ENCODE peak calls at places on chromosomes 11 and 22, in five cellular contexts. B is HEK293T; O is H7; H is endothelial cell; G is stimulated activated naive CD4-positive, alpha-beta T cell. Z is an unnamed sample.

GRCh38 chr11:100769165-100769564 is 82.1 kb downstream of the ARHGAP42 start:
- DNase-seq in B (no peak), O (no peak), H (no peak), G (no peak), Z (no peak)

GRCh38 chr11:27234043-27234668 is 128.9 kb downstream of the CCDC34 start:
- DNase-seq in B (peak; percentile 57), O (no peak), H (no peak), G (no peak), Z (no peak)

GRCh38 chr11:134024420-134025085 is 44.3 kb upstream of the JAM3 start:
- DNase-seq in B (no peak), O (peak; percentile 62), H (no peak), G (no peak), Z (no peak)

GRCh38 chr22:43008509-43008908 is 6.4 kb downstream of the PACSIN2 start:
- DNase-seq in B (no peak), O (no peak), H (no peak), G (no peak), Z (no peak)

GRCh38 chr22:41524283-41524682 is 20.0 kb downstream of the POLR3H start:
- DNase-seq in B (no peak), O (no peak), H (no peak), G (no peak), Z (peak; percentile 35)

GRCh38 chr22:25602924-25603323 is 38.4 kb downstream of the GRK3 start:
- DNase-seq in B (no peak), O (no peak), H (no peak), G (no peak), Z (no peak)

GRCh38 chr11:36622431-36623136 is 24.5 kb upstream of the RAG2 start:
- DNase-seq in B (peak; percentile 34), O (no peak), H (no peak), G (no peak), Z (peak; percentile 51)

GRCh38 chr22:37484115-37485005 is 1.8 kb downstream of the MFNG start:
- DNase-seq in B (no peak), O (peak; percentile 70), H (peak; percentile 37), G (peak; percentile 89), Z (no peak)

GRCh38 chr22:45504703-45505341 is 2.1 kb downstream of the FBLN1 start:
- DNase-seq in B (no peak), O (peak; percentile 72), H (peak; percentile 31), G (no peak), Z (no peak)

GRCh38 chr22:24201681-24202590 is 20.6 kb downstream of the SUSD2 start:
- DNase-seq in B (no peak), O (no peak), H (no peak), G (no peak), Z (no peak)

GRCh38 chr11:40292636-40293585 is 1166.5 kb downstream of the LRRC4C start:
- DNase-seq in B (no peak), O (peak; percentile 63), H (no peak), G (no peak), Z (no peak)

GRCh38 chr22:30857791-30858190 is 110.8 kb downstream of the MORC2 start:
- DNase-seq in B (peak; percentile 3), O (peak; percentile 19), H (no peak), G (no peak), Z (no peak)

GRCh38 chr22:41757507-41757906 is 43.0 kb upstream of the CCDC134 start:
- DNase-seq in B (no peak), O (no peak), H (no peak), G (no peak), Z (no peak)

GRCh38 chr22:36871669-36872081 is 10.9 kb downstream of the NCF4 start:
- DNase-seq in B (no peak), O (peak; percentile 74), H (no peak), G (no peak), Z (no peak)

GRCh38 chr11:74686792-74687191 is 44.4 kb downstream of the CHRDL2 start:
- DNase-seq in B (no peak), O (no peak), H (no peak), G (no peak), Z (no peak)

GRCh38 chr11:67056640-67057409 is at the start of gene RHOD:
- DNase-seq in B (no peak), O (peak; percentile 97), H (peak; percentile 59), G (no peak), Z (peak; percentile 87)

GRCh38 chr22:37273126-37273845 is 9.0 kb upstream of the CYTH4 start:
- DNase-seq in B (no peak), O (peak; percentile 11), H (no peak), G (no peak), Z (no peak)

GRCh38 chr11:122309262-122309925 is 193.4 kb upstream of the BLID start:
- DNase-seq in B (no peak), O (no peak), H (no peak), G (no peak), Z (no peak)

GRCh38 chr11:66221726-66222236 is 46.7 kb upstream of the RAB1B start:
- DNase-seq in B (no peak), O (peak; percentile 10), H (no peak), G (no peak), Z (no peak)

GRCh38 chr11:105878510-105878909 is 143.5 kb downstream of the MSANTD4 start:
- DNase-seq in B (no peak), O (no peak), H (no peak), G (no peak), Z (no peak)

GRCh38 chr11:2275334-2276279 is 5.2 kb upstream of the ASCL2 start:
- DNase-seq in B (no peak), O (no peak), H (peak; percentile 1), G (no peak), Z (no peak)